ENCODE peak calls at places on chromosomes 3 and 15, in nine cellular contexts. N is NCI-H774; D is retina; S is NCI-H524; H is effector memory CD8-positive, alpha-beta T cell; I is NCI-H187; U is H9; O is activated naive CD4-positive, alpha-beta T cell; K is SJSA1. P is an unnamed sample.

GRCh38 chr3:37626722-37627565 is 234.7 kb upstream of the CTDSPL start:
- DNase-seq in K (no peak), N (no peak), U (no peak), I (no peak), O (no peak), H (no peak), S (no peak), D (no peak), P (no peak)

GRCh38 chr3:32817195-32817560 is 619 bp upstream of the TRIM71 start:
- DNase-seq in O (no peak), N (no peak), U (no peak), H (no peak), D (no peak), I (no peak), S (no peak), K (no peak), P (no peak)

GRCh38 chr3:4413467-4413866 is 53.6 kb downstream of the SUMF1 start:
- DNase-seq in S (no peak), K (no peak), I (no peak), O (no peak), H (no peak), U (no peak), N (no peak), D (no peak), P (no peak)

GRCh38 chr3:169841171-169841570 is 28.5 kb upstream of the LRRC34 start:
- DNase-seq in H (no peak), I (no peak), N (no peak), S (no peak), O (no peak), D (no peak), U (no peak), K (no peak), P (no peak)

GRCh38 chr3:16060945-16061344 is 113.5 kb upstream of the GALNT15 start:
- DNase-seq in K (no peak), O (no peak), N (no peak), S (no peak), D (no peak), H (no peak), I (no peak), U (no peak), P (no peak)

GRCh38 chr3:170502297-170502696 is 83.6 kb downstream of the SLC7A14 start:
- DNase-seq in D (no peak), O (no peak), I (no peak), U (no peak), S (no peak), N (no peak), K (no peak), H (no peak), P (no peak)

GRCh38 chr3:111668912-111669488 is 73.9 kb upstream of the ZBED2 start:
- DNase-seq in K (peak; percentile 38), U (no peak), O (no peak), H (no peak), D (no peak), I (no peak), S (peak; percentile 22), N (peak; percentile 22), P (peak; percentile 55)

GRCh38 chr3:194396897-194397756 is 1.9 kb downstream of the GP5 start:
- DNase-seq in O (peak; percentile 51), N (no peak), K (no peak), I (no peak), D (peak; percentile 71), S (no peak), H (no peak), U (peak; percentile 66), P (peak; percentile 34)

GRCh38 chr3:54870423-54870822 is 57.4 kb downstream of the LRTM1 start:
- DNase-seq in K (peak; percentile 72), N (no peak), S (no peak), H (no peak), U (no peak), I (no peak), D (peak; percentile 40), O (no peak), P (no peak)

GRCh38 chr15:45529613-45530012 is 7.1 kb upstream of the SLC30A4 start:
- DNase-seq in H (no peak), N (no peak), K (no peak), U (no peak), O (no peak), S (no peak), I (no peak), D (no peak), P (no peak)

GRCh38 chr15:38896652-38897051 is 332.0 kb upstream of the RASGRP1 start:
- DNase-seq in S (no peak), D (no peak), U (no peak), N (no peak), I (no peak), H (no peak), K (no peak), O (no peak), P (no peak)